ENCODE peak calls at places on chromosomes 13 and 19, in five cellular contexts. L, U, E, P and V are unnamed samples. For H3K27me3, the result is how much of the 10 kb centered on the place peaks cover.

GRCh38 chr19:43534811-43535761 is 2.1 kb downstream of the ZNF575 start:
- DNase-seq in L (peak), P (peak), U (peak), E (no peak), V (peak)

GRCh38 chr13:87656311-87656710 is 14.9 kb upstream of the SLITRK5 start:
- DNase-seq in U (no peak), L (no peak), E (no peak), P (no peak), V (peak)

GRCh38 chr13:92734068-92734467 is 492.5 kb upstream of the GPC6 start:
- DNase-seq in U (no peak), P (no peak), E (no peak), L (no peak), V (no peak)

GRCh38 chr13:99307648-99308339 is 595 bp upstream of the GPR183 start:
- DNase-seq in L (no peak), P (no peak), U (peak), E (peak), V (peak)

GRCh38 chr19:31274266-31274963 is 74.8 kb downstream of the TSHZ3 start:
- DNase-seq in U (no peak), P (no peak), L (no peak), E (no peak), V (no peak)

GRCh38 chr13:101150998-101151397 is 265.3 kb downstream of the NALCN start:
- DNase-seq in U (peak), P (no peak), L (no peak), E (no peak), V (peak)

GRCh38 chr13:94858856-94859811 is 146.8 kb upstream of the SOX21 start:
- DNase-seq in P (peak), L (no peak), E (no peak), U (peak), V (no peak)

GRCh38 chr13:29892149-29892548 is 41.7 kb upstream of the UBL3 start:
- DNase-seq in U (no peak), L (no peak), E (no peak), P (no peak), V (no peak)

GRCh38 chr13:91397595-91397994 is 826 bp upstream of the GPC5 start:
- DNase-seq in L (no peak), U (no peak), P (no peak), E (no peak), V (no peak)

GRCh38 chr13:90454002-90454636 is 893.4 kb upstream of the MIR17HG start:
- DNase-seq in L (no peak), E (peak), U (no peak), P (no peak), V (no peak)

GRCh38 chr13:44132710-44133109 is 240.9 kb upstream of the SERP2 start:
- DNase-seq in E (peak), L (no peak), P (no peak), U (no peak), V (peak)

GRCh38 chr13:50365300-50365682 is 350.0 kb downstream of the KCNRG start:
- DNase-seq in P (no peak), E (no peak), L (no peak), U (no peak), V (no peak)

GRCh38 chr19:38044267-38045111 is 137.5 kb downstream of the SIPA1L3 start:
- DNase-seq in E (no peak), P (no peak), L (no peak), U (peak), V (peak)

GRCh38 chr13:76637651-76638111 is 248.5 kb downstream of the KCTD12 start:
- DNase-seq in P (no peak), E (no peak), L (no peak), U (no peak), V (no peak)

GRCh38 chr19:33804021-33804799 is 7.5 kb downstream of the KCTD15 start:
- DNase-seq in U (no peak), E (peak), L (peak), P (peak), V (peak)

GRCh38 chr19:3068071-3068470 is 5.8 kb upstream of the TLE5 start:
- DNase-seq in L (no peak), E (no peak), U (no peak), P (no peak), V (no peak)

GRCh38 chr13:40985596-40986327 is 33.4 kb downstream of the ELF1 start:
- DNase-seq in L (no peak), E (no peak), P (no peak), U (no peak), V (no peak)

GRCh38 chr13:74243637-74244526 is 109.7 kb upstream of the KLF12 start:
- DNase-seq in L (no peak), U (no peak), P (no peak), E (peak), V (no peak)

GRCh38 chr19:46963093-46963734 is 56.4 kb upstream of the NPAS1 start:
- DNase-seq in P (no peak), E (no peak), L (no peak), U (no peak), V (peak)

GRCh38 chr13:40402931-40403412 is 263.5 kb downstream of the FOXO1 start:
- DNase-seq in P (no peak), U (peak), E (no peak), L (no peak), V (peak)

GRCh38 chr13:29845440-29846056 is 4.9 kb downstream of the UBL3 start:
- DNase-seq in E (no peak), L (no peak), P (no peak), U (no peak), V (no peak)

GRCh38 chr19:16373989-16374388 is 49.4 kb downstream of the KLF2 start:
- DNase-seq in E (no peak), P (no peak), L (no peak), U (no peak), V (no peak)
- H3K27me3 ChIP-seq in E (under half), P (under half), L (under half), U (under half), V (under half)

GRCh38 chr13:27915301-27916207 is 4.2 kb upstream of the PDX1 start:
- DNase-seq in U (no peak), E (peak), L (no peak), P (no peak), V (no peak)
- H3K27me3 ChIP-seq in U (under half), E (under half), L (under half), P (under half), V (under half)

GRCh38 chr19:35862528-35862927 is 5.8 kb downstream of the KIRREL2 start:
- DNase-seq in E (no peak), P (no peak), U (peak), L (no peak), V (no peak)
- H3K27me3 ChIP-seq in E (under half), P (under half), U (under half), L (under half), V (under half)

DNA sequence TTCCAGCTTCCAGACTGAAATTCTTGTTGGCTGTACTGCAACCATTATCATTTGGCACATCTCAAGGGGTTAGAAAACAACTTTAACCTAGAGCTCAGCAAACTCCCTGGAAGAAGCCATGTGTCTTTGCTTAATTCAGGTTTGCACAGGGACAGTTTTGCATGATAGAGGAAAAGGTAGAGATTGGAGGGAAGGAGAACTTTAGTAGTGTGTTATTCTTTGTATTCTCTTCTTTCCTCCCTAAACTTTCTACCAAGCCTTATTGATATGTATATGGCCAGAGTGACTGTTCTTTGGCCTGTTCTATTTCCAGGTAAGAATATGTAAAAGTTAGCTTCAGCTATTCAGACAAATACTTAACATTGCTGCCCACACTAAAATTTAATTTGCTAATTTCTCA is 53.1 kb downstream of the UGGT2 start:
- DNase-seq in U (no peak), L (no peak), P (no peak), E (no peak), V (no peak)
- H3K27me3 ChIP-seq in U (under half), L (under half), P (under half), E (under half), V (under half)

DNA sequence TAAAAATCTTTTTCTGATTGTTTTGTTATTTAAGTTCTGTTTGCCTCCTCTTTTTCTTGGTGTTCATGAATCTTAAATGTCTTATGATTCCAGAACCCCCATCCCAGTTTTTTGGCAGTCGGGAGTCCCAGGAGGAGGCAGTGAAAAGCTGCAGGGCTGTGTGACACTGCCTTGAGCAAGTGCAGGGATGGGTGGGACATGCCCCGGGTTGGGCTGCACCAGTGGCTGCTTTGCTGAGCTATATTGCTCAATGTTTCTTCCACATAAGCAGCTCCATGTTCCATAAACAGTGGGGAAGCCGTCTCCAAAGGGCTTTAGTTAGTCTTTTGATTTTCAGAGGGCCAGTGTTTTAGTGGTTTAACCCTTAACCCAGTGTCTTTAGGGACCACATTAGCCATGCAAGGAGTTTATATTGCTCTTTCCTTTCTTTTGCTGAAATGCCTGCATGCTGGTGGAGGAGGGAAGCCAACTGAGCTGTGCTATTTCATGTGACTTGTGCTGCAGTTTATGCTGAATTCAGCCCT is 13.0 kb downstream of the ATP8A2 start:
- DNase-seq in P (no peak), E (no peak), U (no peak), L (no peak), V (no peak)
- H3K27me3 ChIP-seq in P (under half), E (under half), U (under half), L (under half), V (under half)

DNA sequence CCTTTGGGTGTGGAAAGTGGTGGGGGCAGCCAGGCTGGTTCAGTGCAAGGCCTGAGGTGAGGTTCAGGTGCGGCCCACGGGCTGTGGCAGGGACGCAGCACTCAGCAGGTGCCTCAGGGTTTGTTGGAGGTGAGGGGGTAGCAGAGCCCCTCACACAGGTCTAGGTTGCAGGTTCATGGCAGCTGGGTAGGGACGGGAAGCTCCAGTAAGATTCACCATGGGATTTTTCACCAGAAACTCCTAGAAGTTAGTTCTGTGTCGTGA is 14.0 kb downstream of the MCF2L start:
- DNase-seq in L (no peak), U (no peak), E (no peak), P (no peak), V (no peak)
- H3K27me3 ChIP-seq in L (under half), U (under half), E (under half), P (under half), V (under half)

DNA sequence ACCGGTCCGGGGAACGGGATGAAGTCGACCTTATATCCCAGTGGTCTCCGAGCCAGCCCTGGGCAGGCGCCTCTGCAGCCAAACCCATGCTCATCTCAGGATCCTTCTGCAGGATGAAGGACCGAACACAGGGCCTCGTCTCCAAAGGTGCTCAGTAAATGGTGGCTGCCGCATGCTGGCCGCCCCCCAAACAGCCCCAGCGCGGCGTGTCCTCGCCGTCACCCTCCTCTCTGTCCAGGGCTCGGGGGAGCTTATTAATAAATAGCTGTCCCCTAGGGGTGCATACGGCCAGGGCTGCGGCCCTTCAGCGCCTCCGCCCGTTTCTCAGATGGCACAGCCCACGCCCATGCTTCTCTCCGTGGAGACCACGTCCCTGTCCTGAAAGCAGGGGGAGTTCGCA is 32.6 kb upstream of the SPACA7 start:
- DNase-seq in L (no peak), P (no peak), E (no peak), U (no peak), V (no peak)
- H3K27me3 ChIP-seq in L (under half), P (under half), E (under half), U (under half), V (under half)